ENCODE peak calls at places on chromosome 7, in eight cellular contexts. One of them, this sample, is unnamed.

GRCh38 chr7:80135306-80136104 is 874 bp downstream of the GNAI1 start:
- DNase-seq in GM12865: no peak
- DNase-seq in heart right ventricle: no peak
- DNase-seq in Peyer's patch: no peak
- DNase-seq in hepatocyte: peak; percentile 57
- DNase-seq in astrocyte of the spinal cord: peak; percentile 35
- DNase-seq in ovary: peak; percentile 39
- DNase-seq in foreskin fibroblast: no peak
- DNase-seq in this sample: peak; percentile 46

GRCh38 chr7:33933611-33934281 is 28.4 kb downstream of the BMPER start:
- DNase-seq in foreskin fibroblast: peak; percentile 96
- DNase-seq in Peyer's patch: no peak
- DNase-seq in heart right ventricle: no peak
- DNase-seq in ovary: no peak
- DNase-seq in GM12865: no peak
- DNase-seq in astrocyte of the spinal cord: peak; percentile 74
- DNase-seq in hepatocyte: no peak
- DNase-seq in this sample: no peak

GRCh38 chr7:107564553-107565298 is 955 bp downstream of the DUS4L start:
- DNase-seq in hepatocyte: no peak
- DNase-seq in heart right ventricle: no peak
- DNase-seq in Peyer's patch: no peak
- DNase-seq in ovary: no peak
- DNase-seq in foreskin fibroblast: peak; percentile 72
- DNase-seq in astrocyte of the spinal cord: peak; percentile 86
- DNase-seq in GM12865: no peak
- DNase-seq in this sample: no peak

GRCh38 chr7:4043988-4044387 is 638.1 kb upstream of the FOXK1 start:
- DNase-seq in heart right ventricle: no peak
- DNase-seq in astrocyte of the spinal cord: no peak
- DNase-seq in ovary: no peak
- DNase-seq in Peyer's patch: no peak
- DNase-seq in foreskin fibroblast: no peak
- DNase-seq in GM12865: no peak
- DNase-seq in hepatocyte: no peak
- DNase-seq in this sample: no peak

GRCh38 chr7:134886353-134887057 is 99.8 kb upstream of the AGBL3 start:
- DNase-seq in heart right ventricle: no peak
- DNase-seq in Peyer's patch: no peak
- DNase-seq in foreskin fibroblast: no peak
- DNase-seq in astrocyte of the spinal cord: peak; percentile 82
- DNase-seq in GM12865: no peak
- DNase-seq in ovary: peak; percentile 70
- DNase-seq in hepatocyte: peak; percentile 38
- DNase-seq in this sample: no peak

GRCh38 chr7:102152672-102153585 is 133.7 kb upstream of the SH2B2 start:
- DNase-seq in astrocyte of the spinal cord: peak; percentile 66
- DNase-seq in foreskin fibroblast: no peak
- DNase-seq in ovary: no peak
- DNase-seq in hepatocyte: peak; percentile 83
- DNase-seq in GM12865: no peak
- DNase-seq in Peyer's patch: no peak
- DNase-seq in heart right ventricle: peak; percentile 33
- DNase-seq in this sample: no peak

GRCh38 chr7:37368540-37368939 is 80.1 kb downstream of the ELMO1 start:
- DNase-seq in astrocyte of the spinal cord: no peak
- DNase-seq in heart right ventricle: no peak
- DNase-seq in ovary: no peak
- DNase-seq in Peyer's patch: no peak
- DNase-seq in hepatocyte: no peak
- DNase-seq in foreskin fibroblast: no peak
- DNase-seq in GM12865: no peak
- DNase-seq in this sample: no peak

GRCh38 chr7:2719007-2719406 is 31.0 kb downstream of the AMZ1 start:
- DNase-seq in GM12865: peak; percentile 55
- DNase-seq in Peyer's patch: peak; percentile 65
- DNase-seq in hepatocyte: no peak
- DNase-seq in astrocyte of the spinal cord: no peak
- DNase-seq in foreskin fibroblast: no peak
- DNase-seq in ovary: no peak
- DNase-seq in heart right ventricle: no peak
- DNase-seq in this sample: peak; percentile 46

GRCh38 chr7:96996111-96996936 is 9.0 kb upstream of the DLX6 start:
- DNase-seq in hepatocyte: no peak
- DNase-seq in GM12865: no peak
- DNase-seq in ovary: no peak
- DNase-seq in astrocyte of the spinal cord: no peak
- DNase-seq in foreskin fibroblast: no peak
- DNase-seq in heart right ventricle: no peak
- DNase-seq in Peyer's patch: no peak
- DNase-seq in this sample: no peak

GRCh38 chr7:64879800-64880199 is 23.3 kb upstream of the ZNF273 start:
- DNase-seq in ovary: no peak
- DNase-seq in hepatocyte: no peak
- DNase-seq in heart right ventricle: no peak
- DNase-seq in Peyer's patch: no peak
- DNase-seq in astrocyte of the spinal cord: no peak
- DNase-seq in foreskin fibroblast: no peak
- DNase-seq in GM12865: no peak
- DNase-seq in this sample: no peak

GRCh38 chr7:94055963-94056362 is 51.8 kb upstream of the BET1 start:
- DNase-seq in heart right ventricle: no peak
- DNase-seq in astrocyte of the spinal cord: peak; percentile 44
- DNase-seq in foreskin fibroblast: no peak
- DNase-seq in ovary: no peak
- DNase-seq in hepatocyte: no peak
- DNase-seq in Peyer's patch: no peak
- DNase-seq in GM12865: no peak
- DNase-seq in this sample: no peak

GRCh38 chr7:81285142-81285871 is 366.5 kb upstream of the SEMA3C start:
- DNase-seq in ovary: no peak
- DNase-seq in foreskin fibroblast: peak; percentile 76
- DNase-seq in Peyer's patch: no peak
- DNase-seq in hepatocyte: no peak
- DNase-seq in GM12865: no peak
- DNase-seq in astrocyte of the spinal cord: peak; percentile 92
- DNase-seq in heart right ventricle: no peak
- DNase-seq in this sample: no peak
- H3K4me3 ChIP-seq in ovary: no peak overlapping the region
- H3K4me3 ChIP-seq in foreskin fibroblast: no peak overlapping the region
- H3K4me3 ChIP-seq in Peyer's patch: no peak overlapping the region
- H3K4me3 ChIP-seq in hepatocyte: no peak overlapping the region
- H3K4me3 ChIP-seq in GM12865: no peak overlapping the region
- H3K4me3 ChIP-seq in astrocyte of the spinal cord: no peak overlapping the region
- H3K4me3 ChIP-seq in heart right ventricle: no peak overlapping the region
- H3K4me3 ChIP-seq in this sample: no peak overlapping the region

GRCh38 chr7:138980575-138981285 is 459 bp downstream of the KIAA1549 start:
- DNase-seq in hepatocyte: peak; percentile 13
- DNase-seq in Peyer's patch: no peak
- DNase-seq in heart right ventricle: peak; percentile 17
- DNase-seq in astrocyte of the spinal cord: peak; percentile 10
- DNase-seq in ovary: no peak
- DNase-seq in GM12865: peak; percentile 50
- DNase-seq in foreskin fibroblast: no peak
- DNase-seq in this sample: no peak

GRCh38 chr7:138981332-138982203 is at the start of gene KIAA1549:
- DNase-seq in Peyer's patch: peak; percentile 25
- DNase-seq in astrocyte of the spinal cord: peak; percentile 48
- DNase-seq in GM12865: peak; percentile 83
- DNase-seq in hepatocyte: peak; percentile 92
- DNase-seq in ovary: peak; percentile 61
- DNase-seq in foreskin fibroblast: peak; percentile 62
- DNase-seq in heart right ventricle: peak; percentile 72
- DNase-seq in this sample: peak; percentile 39

GRCh38 chr7:138979988-138980574 is 1.1 kb downstream of the KIAA1549 start:
- DNase-seq in ovary: no peak
- DNase-seq in GM12865: no peak
- DNase-seq in hepatocyte: no peak
- DNase-seq in foreskin fibroblast: no peak
- DNase-seq in astrocyte of the spinal cord: peak; percentile 17
- DNase-seq in Peyer's patch: no peak
- DNase-seq in heart right ventricle: no peak
- DNase-seq in this sample: no peak

GRCh38 chr7:138978541-138979184 is 2.5 kb downstream of the KIAA1549 start:
- DNase-seq in GM12865: no peak
- DNase-seq in ovary: no peak
- DNase-seq in hepatocyte: no peak
- DNase-seq in heart right ventricle: no peak
- DNase-seq in foreskin fibroblast: no peak
- DNase-seq in astrocyte of the spinal cord: no peak
- DNase-seq in Peyer's patch: no peak
- DNase-seq in this sample: no peak

DNA sequence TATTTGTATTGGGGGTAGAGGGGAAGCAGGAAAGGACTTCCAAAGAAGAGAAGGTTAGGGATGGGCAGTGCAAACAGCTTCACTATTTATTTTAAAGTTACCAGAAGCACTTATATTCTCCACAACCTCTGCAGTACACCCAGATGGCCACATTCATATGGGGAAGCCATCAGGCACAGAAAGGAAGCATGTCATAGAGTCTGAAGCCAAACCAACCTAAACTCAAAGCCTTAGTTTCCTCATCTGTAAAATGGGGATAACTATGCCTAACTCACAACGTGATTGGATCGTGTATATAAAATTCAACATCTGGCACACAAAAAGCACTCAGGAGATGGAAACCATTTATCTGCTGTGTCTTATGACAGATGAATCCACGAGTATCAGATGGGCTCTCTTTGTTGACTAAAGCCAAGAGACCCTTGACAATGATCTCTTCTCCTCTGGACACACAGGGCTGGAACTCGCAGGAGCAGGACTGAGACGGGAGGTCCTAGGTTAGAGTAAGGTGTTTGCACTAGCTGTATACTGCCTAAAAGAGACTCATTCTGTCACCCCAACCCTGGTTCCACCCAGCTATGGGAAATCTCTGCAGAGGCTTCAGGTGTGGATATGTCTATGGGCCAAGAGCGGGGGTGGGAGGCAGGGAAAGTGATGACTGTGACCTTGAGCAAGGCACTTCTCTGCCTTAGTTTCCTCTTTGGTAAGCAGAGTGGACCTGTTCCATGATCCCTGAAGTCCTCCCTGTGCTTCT is 1.8 kb downstream of the KIAA1549 start:
- DNase-seq in astrocyte of the spinal cord: no peak
- DNase-seq in heart right ventricle: no peak
- DNase-seq in foreskin fibroblast: no peak
- DNase-seq in Peyer's patch: no peak
- DNase-seq in hepatocyte: no peak
- DNase-seq in ovary: no peak
- DNase-seq in GM12865: peak; percentile 40
- DNase-seq in this sample: no peak
- H3K4me3 ChIP-seq in astrocyte of the spinal cord: no peak overlapping the region
- H3K4me3 ChIP-seq in heart right ventricle: no peak overlapping the region
- H3K4me3 ChIP-seq in foreskin fibroblast: peak overlapping the region; percentile 60
- H3K4me3 ChIP-seq in Peyer's patch: no peak overlapping the region
- H3K4me3 ChIP-seq in hepatocyte: no peak overlapping the region
- H3K4me3 ChIP-seq in ovary: no peak overlapping the region
- H3K4me3 ChIP-seq in GM12865: no peak overlapping the region
- H3K4me3 ChIP-seq in this sample: peak overlapping the region; percentile 72

GRCh38 chr7:153886121-153886505 is 166.1 kb upstream of the DPP6 start:
- DNase-seq in astrocyte of the spinal cord: no peak
- DNase-seq in hepatocyte: no peak
- DNase-seq in ovary: no peak
- DNase-seq in foreskin fibroblast: no peak
- DNase-seq in Peyer's patch: no peak
- DNase-seq in GM12865: no peak
- DNase-seq in heart right ventricle: no peak
- DNase-seq in this sample: no peak
- H3K4me3 ChIP-seq in astrocyte of the spinal cord: no peak overlapping the region
- H3K4me3 ChIP-seq in hepatocyte: no peak overlapping the region
- H3K4me3 ChIP-seq in ovary: peak overlapping the region; percentile 35
- H3K4me3 ChIP-seq in foreskin fibroblast: no peak overlapping the region
- H3K4me3 ChIP-seq in Peyer's patch: no peak overlapping the region
- H3K4me3 ChIP-seq in GM12865: no peak overlapping the region
- H3K4me3 ChIP-seq in heart right ventricle: no peak overlapping the region
- H3K4me3 ChIP-seq in this sample: peak overlapping the region; percentile 57

GRCh38 chr7:1532456-1533254 is 2.2 kb downstream of the MAFK start:
- DNase-seq in Peyer's patch: peak; percentile 78
- DNase-seq in heart right ventricle: peak; percentile 69
- DNase-seq in GM12865: peak; percentile 50
- DNase-seq in foreskin fibroblast: peak; percentile 89
- DNase-seq in astrocyte of the spinal cord: peak; percentile 95
- DNase-seq in ovary: peak; percentile 80
- DNase-seq in hepatocyte: peak; percentile 93
- DNase-seq in this sample: peak; percentile 58
- H3K4me3 ChIP-seq in Peyer's patch: peak overlapping the region; percentile 61
- H3K4me3 ChIP-seq in heart right ventricle: peak overlapping the region; percentile 73
- H3K4me3 ChIP-seq in GM12865: peak overlapping the region; percentile 72
- H3K4me3 ChIP-seq in foreskin fibroblast: peak overlapping the region; percentile 75
- H3K4me3 ChIP-seq in astrocyte of the spinal cord: peak overlapping the region; percentile 68
- H3K4me3 ChIP-seq in ovary: peak overlapping the region; percentile 51
- H3K4me3 ChIP-seq in hepatocyte: peak overlapping the region; percentile 38
- H3K4me3 ChIP-seq in this sample: peak overlapping the region; percentile 65

DNA sequence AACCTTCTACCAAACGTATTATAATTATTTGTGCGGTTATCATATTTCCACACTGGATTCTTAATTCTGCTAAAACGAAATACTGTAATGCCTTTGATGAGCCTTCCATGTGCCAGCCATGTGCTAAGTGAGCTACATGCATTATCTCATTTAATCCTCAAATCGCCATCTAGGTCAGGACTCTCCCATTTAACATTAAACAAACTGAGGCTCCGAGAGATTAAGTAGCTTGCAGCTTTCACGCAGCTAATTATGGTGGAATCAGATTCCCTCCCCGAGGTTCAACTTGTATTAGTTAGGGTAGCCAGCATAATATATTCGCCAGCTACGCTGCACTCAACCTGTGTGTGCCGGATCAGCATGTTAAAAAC is 798 bp upstream of the TSPAN33 start:
- DNase-seq in ovary: no peak
- DNase-seq in hepatocyte: no peak
- DNase-seq in heart right ventricle: no peak
- DNase-seq in foreskin fibroblast: no peak
- DNase-seq in GM12865: no peak
- DNase-seq in astrocyte of the spinal cord: no peak
- DNase-seq in Peyer's patch: no peak
- DNase-seq in this sample: no peak
- H3K4me3 ChIP-seq in ovary: no peak overlapping the region
- H3K4me3 ChIP-seq in hepatocyte: peak overlapping the region; percentile 18
- H3K4me3 ChIP-seq in heart right ventricle: no peak overlapping the region
- H3K4me3 ChIP-seq in foreskin fibroblast: no peak overlapping the region
- H3K4me3 ChIP-seq in GM12865: peak overlapping the region; percentile 78
- H3K4me3 ChIP-seq in astrocyte of the spinal cord: no peak overlapping the region
- H3K4me3 ChIP-seq in Peyer's patch: peak overlapping the region; percentile 60
- H3K4me3 ChIP-seq in this sample: peak overlapping the region; percentile 70